ENCODE peak calls at places on chromosome 2, in four cellular contexts. K is BE2C, L is fibroblast of the aortic adventitia, Q is astrocyte of the spinal cord. R is an unnamed sample.

GRCh38 chr2:176844461-176844860 is 368.1 kb upstream of the HNRNPA3 start:
- DNase-seq in K (no peak), L (no peak), Q (no peak), R (no peak)

GRCh38 chr2:177703159-177703558 is 310.6 kb downstream of the AGPS start:
- DNase-seq in K (no peak), L (no peak), Q (no peak), R (no peak)

GRCh38 chr2:109379507-109379906 is 234.3 kb downstream of the SEPTIN10 start:
- DNase-seq in K (no peak), L (no peak), Q (peak; percentile 28), R (no peak)

GRCh38 chr2:62287895-62288589 is 92.1 kb downstream of the B3GNT2 start:
- DNase-seq in K (peak; percentile 92), L (peak; percentile 46), Q (peak; percentile 36), R (peak; percentile 55)

GRCh38 chr2:72538486-72538885 is 287.3 kb downstream of the EXOC6B start:
- DNase-seq in K (no peak), L (no peak), Q (peak; percentile 27), R (no peak)

GRCh38 chr2:197322729-197323720 is 12.4 kb upstream of the ANKRD44 start:
- DNase-seq in K (no peak), L (no peak), Q (no peak), R (no peak)

GRCh38 chr2:196259507-196260481 is 88.4 kb upstream of the STK17B start:
- DNase-seq in K (peak; percentile 46), L (peak; percentile 92), Q (peak; percentile 87), R (no peak)

GRCh38 chr2:219997341-219997851 is 370.0 kb downstream of the SLC4A3 start:
- DNase-seq in K (peak; percentile 40), L (peak; percentile 87), Q (peak; percentile 55), R (peak; percentile 41)

GRCh38 chr2:164479460-164479859 is 141.8 kb downstream of the GRB14 start:
- DNase-seq in K (peak; percentile 19), L (peak; percentile 63), Q (peak; percentile 60), R (no peak)
- TF ChIP-seq CTCF in K (peak; percentile 40), L (peak; percentile 41), Q (peak; percentile 54), R (no peak)

GRCh38 chr2:238127165-238128060 is 11.1 kb upstream of the KLHL30 start:
- DNase-seq in K (no peak), L (peak; percentile 64), Q (peak; percentile 37), R (no peak)
- TF ChIP-seq CTCF in K (no peak), L (peak; percentile 17), Q (no peak), R (no peak)

DNA sequence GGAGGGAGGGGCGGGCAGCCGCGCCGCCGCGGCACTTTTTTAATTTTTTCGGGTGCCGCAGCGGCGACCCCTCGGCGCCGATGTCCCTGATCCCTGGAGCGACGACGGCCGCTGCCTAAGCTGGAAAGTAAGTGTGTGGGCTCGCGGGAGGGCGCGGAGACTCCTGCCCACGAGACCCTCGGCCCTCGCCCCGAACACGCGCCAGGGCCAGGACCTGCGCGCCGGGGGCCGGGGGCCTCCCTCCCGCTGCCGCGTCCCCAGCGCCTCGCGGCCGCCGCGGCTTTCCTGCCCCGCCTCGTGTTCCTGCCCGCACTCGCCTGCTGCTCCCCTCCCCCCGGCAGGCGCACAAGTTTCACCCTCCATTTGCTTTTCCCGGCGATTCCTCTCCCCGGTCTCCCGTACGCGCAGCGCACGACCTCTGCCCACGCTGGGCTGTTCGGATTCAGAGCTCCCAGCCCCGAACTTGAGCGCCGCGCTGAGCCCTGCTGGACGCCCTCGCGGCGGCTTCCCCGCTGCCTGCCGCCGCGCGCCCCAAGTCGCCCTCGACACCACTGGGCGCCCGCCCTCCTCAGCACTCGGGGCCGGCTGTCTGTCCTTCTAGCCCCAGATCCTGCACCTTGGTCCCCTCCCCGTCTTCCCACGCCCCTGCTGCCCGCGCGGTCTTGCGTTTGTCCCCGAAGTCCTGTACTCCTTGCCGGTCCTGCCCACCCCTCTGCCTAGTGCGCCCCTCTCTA is 507 bp downstream of the PKP4 start:
- DNase-seq in K (peak; percentile 67), L (peak; percentile 56), Q (peak; percentile 68), R (no peak)
- TF ChIP-seq CTCF in K (no peak), L (peak; percentile 22), Q (peak; percentile 4), R (no peak)

GRCh38 chr2:28447943-28448737 is 47.7 kb upstream of the PLB1 start:
- DNase-seq in K (no peak), L (peak; percentile 91), Q (peak; percentile 82), R (no peak)
- TF ChIP-seq CTCF in K (no peak), L (no peak), Q (no peak), R (no peak)

GRCh38 chr2:168246072-168246482 is 1.3 kb downstream of the STK39 start:
- DNase-seq in K (no peak), L (peak; percentile 41), Q (no peak), R (no peak)

GRCh38 chr2:168245074-168245825 is 2.1 kb downstream of the STK39 start:
- DNase-seq in K (no peak), L (peak; percentile 10), Q (no peak), R (no peak)

GRCh38 chr2:168246483-168247340 is 683 bp downstream of the STK39 start:
- DNase-seq in K (peak; percentile 61), L (peak; percentile 59), Q (peak; percentile 70), R (no peak)

GRCh38 chr2:168244318-168244717 is 3.1 kb downstream of the STK39 start:
- DNase-seq in K (no peak), L (no peak), Q (no peak), R (no peak)

GRCh38 chr2:168247341-168248305 is at the start of gene STK39:
- DNase-seq in K (peak; percentile 66), L (peak; percentile 65), Q (peak; percentile 80), R (no peak)
- TF ChIP-seq CTCF in K (no peak), L (no peak), Q (no peak), R (no peak)

GRCh38 chr2:239014458-239014857 is 166.6 kb downstream of the TWIST2 start:
- DNase-seq in K (no peak), L (no peak), Q (no peak), R (no peak)
- TF ChIP-seq CTCF in K (no peak), L (no peak), Q (no peak), R (no peak)

DNA sequence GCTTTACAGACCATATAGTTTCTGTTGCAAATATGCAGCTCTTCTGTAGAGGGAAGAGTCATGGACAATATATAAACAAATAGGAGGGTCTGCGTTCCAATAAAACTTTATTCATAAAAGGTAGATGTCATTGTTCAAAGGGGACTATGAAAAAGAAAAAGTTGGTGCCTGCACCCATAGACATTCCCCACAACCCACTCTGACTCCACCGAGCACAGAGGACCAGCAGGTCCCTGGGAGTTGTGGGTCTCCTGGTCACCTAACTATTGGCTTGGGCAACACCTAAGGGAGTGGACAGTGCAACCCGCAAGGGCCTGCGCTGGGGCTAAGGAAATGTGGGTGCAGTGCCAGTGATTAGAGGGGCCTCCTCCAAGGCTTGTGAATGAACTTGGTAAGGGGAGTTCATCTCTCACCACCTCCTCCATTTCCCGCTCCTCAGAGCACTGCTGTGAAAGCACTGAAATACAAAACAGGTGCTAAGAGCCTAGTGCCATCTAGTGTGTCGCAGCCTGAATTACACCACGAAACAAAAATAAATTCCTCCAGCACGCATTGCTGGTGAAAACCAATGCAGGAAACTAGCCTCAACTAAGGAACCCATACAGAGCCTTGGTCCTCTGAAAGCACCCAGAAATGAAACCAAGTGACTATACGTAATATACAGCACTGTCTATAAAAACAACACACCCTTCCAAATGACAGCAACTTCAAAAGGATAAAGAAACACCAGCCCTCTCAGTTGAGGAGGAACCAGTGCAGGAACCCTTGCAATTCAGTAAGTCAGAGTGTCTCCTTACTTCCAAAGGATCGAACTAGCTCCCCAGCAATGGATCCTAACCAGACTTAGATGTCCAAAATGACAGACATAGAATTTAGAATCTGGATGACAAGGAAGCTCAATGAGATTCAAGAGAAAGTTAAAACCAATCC is 166.6 kb downstream of the RNF144A start:
- DNase-seq in K (peak; percentile 51), L (peak; percentile 37), Q (peak; percentile 54), R (no peak)
- TF ChIP-seq CTCF in K (peak; percentile 90), L (peak; percentile 62), Q (peak; percentile 69), R (no peak)

R was measured in omental fat pad.